ENCODE peak calls at places on chromosomes 1 and 21, in five cellular contexts. One of them, this sample, is unnamed.

GRCh38 chr1:184061396-184062003 is 10.0 kb downstream of the TSEN15 start:
- DNase-seq in HepG2: peak
- DNase-seq in GM12878: no peak
- DNase-seq in SK-N-SH: no peak
- DNase-seq in HCT116: no peak
- DNase-seq in this sample: no peak

GRCh38 chr1:176939993-176940392 is 224.5 kb downstream of the ASTN1 start:
- DNase-seq in HepG2: no peak
- DNase-seq in GM12878: no peak
- DNase-seq in SK-N-SH: no peak
- DNase-seq in HCT116: no peak
- DNase-seq in this sample: no peak

GRCh38 chr1:59062743-59063142 is 234.2 kb upstream of the FGGY start:
- DNase-seq in HepG2: no peak
- DNase-seq in GM12878: no peak
- DNase-seq in SK-N-SH: no peak
- DNase-seq in HCT116: no peak
- DNase-seq in this sample: no peak

GRCh38 chr1:61659061-61659460 is 65.9 kb downstream of the TM2D1 start:
- DNase-seq in HepG2: no peak
- DNase-seq in GM12878: no peak
- DNase-seq in SK-N-SH: no peak
- DNase-seq in HCT116: no peak
- DNase-seq in this sample: peak

GRCh38 chr1:63968663-63969460 is 195.0 kb downstream of the ROR1 start:
- DNase-seq in HepG2: no peak
- DNase-seq in GM12878: no peak
- DNase-seq in SK-N-SH: no peak
- DNase-seq in HCT116: no peak
- DNase-seq in this sample: no peak

GRCh38 chr1:35369922-35370671 is 101.6 kb downstream of the ZMYM4 start:
- DNase-seq in HepG2: no peak
- DNase-seq in GM12878: no peak
- DNase-seq in SK-N-SH: peak
- DNase-seq in HCT116: no peak
- DNase-seq in this sample: peak

GRCh38 chr1:217495249-217495648 is 135.6 kb downstream of the GPATCH2 start:
- DNase-seq in HepG2: no peak
- DNase-seq in GM12878: peak
- DNase-seq in SK-N-SH: no peak
- DNase-seq in HCT116: no peak
- DNase-seq in this sample: no peak

GRCh38 chr1:101112051-101112770 is 86.6 kb upstream of the DPH5 start:
- DNase-seq in HepG2: no peak
- DNase-seq in GM12878: peak
- DNase-seq in SK-N-SH: no peak
- DNase-seq in HCT116: no peak
- DNase-seq in this sample: peak

GRCh38 chr21:39660596-39660995 is 47.9 kb downstream of the B3GALT5 start:
- DNase-seq in HepG2: no peak
- DNase-seq in GM12878: no peak
- DNase-seq in SK-N-SH: no peak
- DNase-seq in HCT116: no peak
- DNase-seq in this sample: no peak

GRCh38 chr1:83999316-83999819 is 436 bp upstream of the TTLL7 start:
- DNase-seq in HepG2: peak
- DNase-seq in GM12878: no peak
- DNase-seq in SK-N-SH: no peak
- DNase-seq in HCT116: peak
- DNase-seq in this sample: peak
- TF ChIP-seq ZBTB33 in HepG2: no peak
- TF ChIP-seq ZBTB33 in GM12878: no peak
- TF ChIP-seq ZBTB33 in SK-N-SH: no peak
- TF ChIP-seq ZBTB33 in HCT116: no peak
- TF ChIP-seq ZBTB33 in this sample: no peak

DNA sequence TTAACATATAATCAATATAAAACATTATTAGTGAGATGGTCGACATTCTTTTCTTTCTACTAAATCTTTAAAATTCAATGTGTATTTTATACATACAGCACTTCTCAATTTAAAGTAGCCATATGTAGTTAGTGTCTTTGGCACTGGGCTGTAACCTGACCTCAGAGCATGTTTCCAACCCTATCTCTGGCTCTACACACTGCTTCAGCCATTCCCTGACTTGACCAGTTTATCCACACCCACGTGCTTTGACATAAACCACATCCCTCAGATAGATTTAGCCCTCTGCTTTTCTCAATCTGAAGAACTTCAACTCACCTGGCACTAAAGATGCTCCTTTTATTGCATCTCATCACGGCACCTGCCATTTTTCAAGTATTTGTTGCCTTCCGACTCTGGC is 58.3 kb downstream of the RGS2 start:
- DNase-seq in HepG2: no peak
- DNase-seq in GM12878: no peak
- DNase-seq in SK-N-SH: no peak
- DNase-seq in HCT116: no peak
- DNase-seq in this sample: no peak
- TF ChIP-seq ZBTB33 in HepG2: no peak
- TF ChIP-seq ZBTB33 in GM12878: no peak
- TF ChIP-seq ZBTB33 in SK-N-SH: no peak
- TF ChIP-seq ZBTB33 in HCT116: no peak
- TF ChIP-seq ZBTB33 in this sample: no peak

GRCh38 chr1:228182296-228183030 is 16.9 kb downstream of the IBA57 start:
- DNase-seq in HepG2: no peak
- DNase-seq in GM12878: no peak
- DNase-seq in SK-N-SH: no peak
- DNase-seq in HCT116: no peak
- DNase-seq in this sample: no peak
- TF ChIP-seq ZBTB33 in HepG2: no peak
- TF ChIP-seq ZBTB33 in GM12878: no peak
- TF ChIP-seq ZBTB33 in SK-N-SH: no peak
- TF ChIP-seq ZBTB33 in HCT116: no peak
- TF ChIP-seq ZBTB33 in this sample: no peak

DNA sequence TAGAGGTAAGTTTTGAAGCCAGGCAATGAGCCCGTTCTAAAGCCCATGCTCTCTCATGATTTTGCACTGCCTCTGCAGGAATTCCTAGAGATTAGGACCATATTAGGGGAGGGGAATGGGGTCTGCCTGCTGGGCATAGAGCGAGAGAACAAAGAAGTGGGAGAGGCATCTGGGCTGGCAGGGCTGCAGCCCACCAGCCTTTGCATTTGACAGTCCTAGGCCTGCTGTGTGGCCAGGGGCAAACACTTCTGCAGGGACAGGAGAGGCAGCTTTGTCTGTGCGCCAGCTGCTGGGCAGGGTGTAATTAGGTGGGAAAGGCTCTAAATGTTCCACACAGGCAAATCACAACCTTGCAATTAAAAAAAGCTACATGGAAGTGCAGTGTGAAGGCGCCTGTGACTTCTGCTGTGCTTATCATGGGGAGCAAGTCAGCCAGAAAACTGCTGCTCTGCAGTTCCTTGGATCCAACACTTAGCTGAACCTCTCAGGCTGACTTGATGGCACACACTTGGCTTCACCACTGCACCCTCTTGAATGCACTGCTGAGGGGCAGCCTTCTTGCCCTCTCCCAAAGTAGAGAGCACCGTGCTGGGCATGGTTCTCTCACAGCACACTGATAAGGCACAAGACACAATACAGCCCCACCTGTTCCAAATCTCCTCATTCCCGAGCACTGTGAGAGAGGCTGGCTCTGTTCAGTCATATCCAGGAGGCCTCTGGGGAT is 73.6 kb upstream of the TLR5 start:
- DNase-seq in HepG2: no peak
- DNase-seq in GM12878: no peak
- DNase-seq in SK-N-SH: peak
- DNase-seq in HCT116: no peak
- DNase-seq in this sample: no peak
- TF ChIP-seq ZBTB33 in HepG2: no peak
- TF ChIP-seq ZBTB33 in GM12878: no peak
- TF ChIP-seq ZBTB33 in SK-N-SH: no peak
- TF ChIP-seq ZBTB33 in HCT116: no peak
- TF ChIP-seq ZBTB33 in this sample: no peak

GRCh38 chr1:29396438-29397255 is 160.3 kb downstream of the PTPRU start:
- DNase-seq in HepG2: no peak
- DNase-seq in GM12878: no peak
- DNase-seq in SK-N-SH: peak
- DNase-seq in HCT116: no peak
- DNase-seq in this sample: no peak

GRCh38 chr1:29399465-29399864 is 163.1 kb downstream of the PTPRU start:
- DNase-seq in HepG2: no peak
- DNase-seq in GM12878: no peak
- DNase-seq in SK-N-SH: no peak
- DNase-seq in HCT116: no peak
- DNase-seq in this sample: no peak

GRCh38 chr1:29397981-29398380 is 161.7 kb downstream of the PTPRU start:
- DNase-seq in HepG2: no peak
- DNase-seq in GM12878: no peak
- DNase-seq in SK-N-SH: peak
- DNase-seq in HCT116: no peak
- DNase-seq in this sample: no peak

GRCh38 chr1:29397256-29397590 is 160.9 kb downstream of the PTPRU start:
- DNase-seq in HepG2: no peak
- DNase-seq in GM12878: no peak
- DNase-seq in SK-N-SH: peak
- DNase-seq in HCT116: no peak
- DNase-seq in this sample: no peak

GRCh38 chr1:29398431-29398830 is 162.1 kb downstream of the PTPRU start:
- DNase-seq in HepG2: no peak
- DNase-seq in GM12878: no peak
- DNase-seq in SK-N-SH: no peak
- DNase-seq in HCT116: no peak
- DNase-seq in this sample: no peak
- TF ChIP-seq ZBTB33 in HepG2: no peak
- TF ChIP-seq ZBTB33 in GM12878: no peak
- TF ChIP-seq ZBTB33 in SK-N-SH: no peak
- TF ChIP-seq ZBTB33 in HCT116: no peak
- TF ChIP-seq ZBTB33 in this sample: no peak